ENCODE peak calls at places on chromosomes 16 and 17, in five cellular contexts. W is effector memory CD8-positive, alpha-beta T cell; A is posterior cingulate gyrus; Z is HEK293T; X is C1 segment of cervical spinal cord. K is an unnamed sample.

GRCh38 chr17:77429985-77430752 is 289.4 kb downstream of the SEC14L1 start:
- DNase-seq in W (peak), A (peak), Z (peak), X (peak), K (peak)

GRCh38 chr17:65918450-65918849 is 273.5 kb downstream of the CEP112 start:
- DNase-seq in W (no peak), A (no peak), Z (no peak), X (no peak), K (no peak)

GRCh38 chr16:81261049-81261648 is 22.7 kb downstream of the BCO1 start:
- DNase-seq in X (no peak), W (peak), Z (peak), A (no peak), K (no peak)

GRCh38 chr16:87729266-87729954 is 36.4 kb downstream of the KLHDC4 start:
- DNase-seq in Z (no peak), W (no peak), A (no peak), X (no peak), K (no peak)

GRCh38 chr17:78559749-78560368 is 17.3 kb downstream of the DNAH17 start:
- DNase-seq in A (no peak), Z (no peak), X (no peak), W (no peak), K (no peak)

GRCh38 chr16:28180660-28181556 is 30.9 kb downstream of the XPO6 start:
- DNase-seq in Z (no peak), X (no peak), W (no peak), A (no peak), K (no peak)

GRCh38 chr17:8004899-8005298 is 2.5 kb downstream of the GUCY2D start:
- DNase-seq in X (no peak), A (no peak), W (no peak), Z (no peak), K (no peak)

GRCh38 chr17:40417258-40417608 is 463 bp downstream of the TOP2A start:
- DNase-seq in Z (peak), A (no peak), X (no peak), W (no peak), K (no peak)

GRCh38 chr17:61372436-61372835 is 27.2 kb upstream of the TBX2 start:
- DNase-seq in W (no peak), X (no peak), A (no peak), Z (no peak), K (no peak)

GRCh38 chr17:73357318-73357717 is 45.5 kb upstream of the CDC42EP4 start:
- DNase-seq in W (no peak), X (no peak), A (peak), Z (no peak), K (no peak)

GRCh38 chr17:70879389-70879788 is 710.1 kb downstream of the KCNJ2 start:
- DNase-seq in A (no peak), Z (no peak), X (no peak), W (no peak), K (no peak)

GRCh38 chr17:53628011-53628410 is 194.7 kb upstream of the KIF2B start:
- DNase-seq in Z (no peak), X (no peak), A (no peak), W (no peak), K (no peak)